ENCODE peak calls at places on chromosomes 12 and 14, in five cellular contexts. S, G, F, D and N are unnamed samples.

GRCh38 chr12:93203361-93203760 is 174.4 kb upstream of the NUDT4 start:
- DNase-seq in S (no peak), G (no peak), D (no peak), F (no peak), N (no peak)

GRCh38 chr12:82833461-82833860 is 146.8 kb downstream of the TMTC2 start:
- DNase-seq in G (no peak), F (no peak), D (no peak), S (no peak), N (no peak)

GRCh38 chr12:114430306-114430705 is 24.4 kb upstream of the TBX5 start:
- DNase-seq in F (peak), D (no peak), S (no peak), G (no peak), N (no peak)

GRCh38 chr14:31902002-31902401 is 175.1 kb upstream of the ARHGAP5 start:
- DNase-seq in S (no peak), D (no peak), F (no peak), G (no peak), N (no peak)

GRCh38 chr14:69429643-69430042 is 31.2 kb downstream of the SLC39A9 start:
- DNase-seq in F (no peak), G (no peak), D (no peak), S (no peak), N (no peak)

GRCh38 chr12:114440450-114441383 is 34.8 kb upstream of the TBX5 start:
- DNase-seq in F (no peak), S (no peak), D (peak), G (no peak), N (no peak)

GRCh38 chr12:70360218-70360617 is 5.9 kb upstream of the KCNMB4 start:
- DNase-seq in D (no peak), S (no peak), F (no peak), G (no peak), N (no peak)

GRCh38 chr14:99562848-99563748 is 40.9 kb downstream of the CCDC85C start:
- DNase-seq in S (peak), D (peak), G (peak), F (peak), N (no peak)

GRCh38 chr12:57545809-57546437 is 1.1 kb downstream of the DCTN2 start:
- DNase-seq in S (no peak), G (no peak), F (no peak), D (peak), N (no peak)

GRCh38 chr14:101834387-101835165 is 73.1 kb downstream of the PPP2R5C start:
- DNase-seq in F (peak), G (no peak), S (no peak), D (no peak), N (no peak)

GRCh38 chr12:30457621-30458289 is 237.9 kb downstream of the IPO8 start:
- DNase-seq in F (peak), G (peak), S (no peak), D (peak), N (no peak)

GRCh38 chr12:93884794-93885460 is 207.8 kb downstream of the CRADD start:
- DNase-seq in D (no peak), G (peak), F (no peak), S (no peak), N (no peak)

GRCh38 chr12:124923906-124924734 is 9.7 kb upstream of the UBC start:
- DNase-seq in D (peak), G (peak), S (no peak), F (peak), N (no peak)

GRCh38 chr12:29152223-29152868 is 3.3 kb downstream of the FAR2 start:
- DNase-seq in D (no peak), S (no peak), F (no peak), G (no peak), N (no peak)

GRCh38 chr12:32431025-32431424 is 31.7 kb downstream of the FGD4 start:
- DNase-seq in G (no peak), D (no peak), S (no peak), F (no peak), N (no peak)

GRCh38 chr12:64390275-64390851 is at the start of gene C12orf56:
- DNase-seq in S (no peak), D (peak), F (no peak), G (no peak), N (no peak)

GRCh38 chr14:38867561-38868150 is 235.4 kb downstream of the SEC23A start:
- DNase-seq in S (peak), D (peak), G (peak), F (peak), N (no peak)

GRCh38 chr12:46300906-46301305 is 32.1 kb upstream of the SLC38A1 start:
- DNase-seq in D (no peak), S (peak), G (peak), F (peak), N (no peak)

GRCh38 chr12:107277850-107278249 is 184.5 kb upstream of the CRY1 start:
- DNase-seq in G (peak), D (no peak), S (no peak), F (peak), N (no peak)

GRCh38 chr12:64744422-64745258 is 14.6 kb downstream of the GNS start:
- DNase-seq in S (no peak), F (peak), G (peak), D (no peak), N (no peak)

GRCh38 chr14:92199763-92200162 is 78.0 kb downstream of the CPSF2 start:
- DNase-seq in S (no peak), D (peak), F (no peak), G (no peak), N (no peak)

GRCh38 chr12:110563702-110564470 is 19.2 kb downstream of the PPTC7 start:
- DNase-seq in D (no peak), G (peak), F (peak), S (no peak), N (no peak)

GRCh38 chr12:71662861-71663560 is 637 bp downstream of the ZFC3H1 start:
- DNase-seq in F (peak), S (peak), G (peak), D (peak), N (no peak)

GRCh38 chr14:52391866-52392600 is 77.9 kb downstream of the PTGER2 start:
- DNase-seq in F (peak), S (no peak), G (peak), D (no peak), N (no peak)

GRCh38 chr14:97218336-97218712 is 421.1 kb downstream of the VRK1 start:
- DNase-seq in S (no peak), G (no peak), D (peak), F (no peak), N (no peak)

GRCh38 chr12:53695148-53696138 is 19.6 kb upstream of the ATP5MC2 start:
- DNase-seq in S (no peak), D (peak), G (peak), F (peak), N (no peak)

GRCh38 chr14:102071283-102071998 is 15.4 kb downstream of the HSP90AA1 start:
- DNase-seq in G (peak), F (peak), D (no peak), S (no peak), N (no peak)

GRCh38 chr12:48350249-48351021 is at the start of gene ZNF641:
- DNase-seq in F (peak), G (peak), S (peak), D (peak), N (peak)

GRCh38 chr14:68705741-68706283 is 87.1 kb downstream of the ZFP36L1 start:
- DNase-seq in F (no peak), S (no peak), D (no peak), G (no peak), N (no peak)

GRCh38 chr12:14955876-14956811 is 5.3 kb downstream of the ARHGDIB start:
- DNase-seq in G (no peak), D (no peak), S (no peak), F (no peak), N (no peak)

GRCh38 chr14:85573406-85573805 is 43.5 kb downstream of the FLRT2 start:
- DNase-seq in F (peak), G (no peak), S (no peak), D (no peak), N (no peak)

GRCh38 chr14:31752867-31753661 is 191.9 kb downstream of the NUBPL start:
- DNase-seq in G (no peak), D (no peak), F (no peak), S (no peak), N (no peak)

GRCh38 chr14:68695871-68696665 is 96.8 kb downstream of the ZFP36L1 start:
- DNase-seq in S (no peak), G (no peak), F (no peak), D (no peak), N (no peak)

GRCh38 chr12:67452119-67452805 is 183.1 kb downstream of the CAND1 start:
- DNase-seq in G (no peak), S (no peak), F (no peak), D (no peak), N (no peak)

GRCh38 chr12:67456281-67456918 is 187.2 kb downstream of the CAND1 start:
- DNase-seq in S (no peak), G (peak), F (peak), D (no peak), N (no peak)

GRCh38 chr12:67451206-67451605 is 182.0 kb downstream of the CAND1 start:
- DNase-seq in S (no peak), F (no peak), G (no peak), D (no peak), N (no peak)

GRCh38 chr12:67455236-67455635 is 186.1 kb downstream of the CAND1 start:
- DNase-seq in S (no peak), G (no peak), F (no peak), D (no peak), N (no peak)

DNA sequence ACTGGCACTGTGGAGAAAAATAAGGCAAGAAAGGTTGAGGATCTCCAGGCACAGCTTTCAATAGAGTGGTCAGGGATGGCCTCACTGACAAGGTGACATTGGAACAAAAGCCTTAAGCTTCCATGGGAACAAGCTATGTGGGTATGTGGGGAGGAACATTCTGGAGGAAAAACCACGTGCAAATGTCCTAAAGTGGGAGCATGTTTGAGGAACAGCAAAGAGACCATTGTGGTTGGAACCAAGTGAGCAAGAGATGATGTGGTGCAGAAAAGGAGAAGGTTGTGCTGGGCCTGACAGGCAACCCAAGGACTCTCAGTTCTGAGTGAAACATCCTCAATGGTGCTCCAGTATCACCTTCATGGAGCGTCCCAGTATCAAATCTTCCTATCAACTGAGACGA is 184.0 kb downstream of the CAND1 start:
- DNase-seq in F (no peak), D (no peak), S (no peak), G (no peak), N (no peak)
- H3K4me3 ChIP-seq in F (no peak), D (no peak), S (no peak), G (no peak), N (no peak)

DNA sequence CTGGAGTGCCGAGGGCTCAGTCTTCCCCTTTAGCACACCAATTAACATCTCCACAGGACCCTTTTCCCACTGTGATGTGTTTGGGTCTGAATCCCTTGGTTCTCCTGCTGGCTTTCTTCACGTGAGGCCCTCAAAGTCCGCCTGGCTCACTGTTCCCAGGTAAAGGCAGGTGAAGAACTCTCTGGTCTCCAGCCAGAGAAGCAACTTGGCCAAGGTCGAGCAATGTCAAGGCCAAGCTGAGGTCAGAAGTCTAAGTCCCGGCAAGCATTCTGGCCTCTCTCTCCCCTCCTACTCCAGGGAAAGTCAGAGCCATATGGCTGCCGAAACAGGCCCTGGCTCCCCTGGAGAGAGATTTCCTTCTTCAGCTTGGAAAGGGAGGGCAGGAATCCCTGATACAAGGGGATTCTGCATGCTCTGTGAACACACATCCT is 61.4 kb upstream of the ESRRB start:
- DNase-seq in S (no peak), G (no peak), F (no peak), D (peak), N (no peak)
- H3K4me3 ChIP-seq in S (no peak), G (no peak), F (no peak), D (peak), N (no peak)

GRCh38 chr14:79331820-79332219 is 879.5 kb downstream of the DIO2 start:
- DNase-seq in F (no peak), S (no peak), G (no peak), D (no peak), N (no peak)

GRCh38 chr14:79332504-79333197 is 878.7 kb downstream of the DIO2 start:
- DNase-seq in S (no peak), D (peak), G (peak), F (no peak), N (no peak)

GRCh38 chr14:79334272-79334671 is 877.0 kb downstream of the DIO2 start:
- DNase-seq in S (no peak), G (no peak), F (no peak), D (peak), N (no peak)

GRCh38 chr14:79328863-79329262 is 882.4 kb downstream of the DIO2 start:
- DNase-seq in S (no peak), D (no peak), F (peak), G (peak), N (no peak)

DNA sequence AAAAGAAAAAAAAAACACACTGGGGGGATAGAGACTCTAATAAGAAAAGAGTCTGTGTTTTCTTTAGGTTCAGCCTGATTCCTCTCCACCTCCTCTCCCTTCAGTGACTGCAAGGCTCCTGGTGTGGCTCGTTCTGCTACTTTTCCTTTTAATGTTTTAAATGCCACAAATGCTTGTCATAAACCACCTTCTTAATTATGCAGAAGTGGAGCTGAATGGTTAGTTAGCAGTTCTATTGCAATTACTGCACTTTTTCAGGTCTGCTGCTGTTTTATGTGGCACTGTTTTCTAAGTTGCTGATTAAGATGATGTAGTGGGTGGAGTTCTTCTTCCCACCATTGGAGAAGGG is 878.1 kb downstream of the DIO2 start:
- DNase-seq in F (no peak), G (no peak), D (no peak), S (no peak), N (no peak)
- H3K4me3 ChIP-seq in F (no peak), G (no peak), D (peak), S (no peak), N (no peak)

DNA sequence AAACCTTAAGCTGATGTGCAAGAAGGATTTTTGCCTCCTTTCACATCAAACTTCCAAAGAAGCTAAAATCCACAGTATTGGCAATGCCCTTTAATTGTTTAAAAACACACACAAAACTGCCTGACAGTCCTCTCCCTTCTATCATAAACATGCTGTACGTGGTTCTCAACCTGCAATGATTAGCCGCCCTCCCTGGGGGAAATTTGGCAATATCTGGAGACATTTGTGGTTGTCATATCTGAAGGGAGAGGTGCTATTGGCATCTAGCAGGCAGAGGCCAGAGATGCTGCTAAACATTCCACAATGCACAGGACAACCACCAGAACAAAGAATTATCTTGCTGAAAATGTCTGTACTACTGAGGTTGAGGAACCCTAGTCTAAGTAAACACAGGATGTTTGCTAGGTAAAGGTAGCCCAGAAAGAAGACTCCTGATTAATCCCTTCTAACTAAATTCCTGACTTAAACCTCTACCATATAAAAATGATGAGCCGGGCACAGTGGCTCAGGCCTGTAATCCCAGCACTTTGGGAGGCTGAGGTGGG is 1.2 kb downstream of the ACOT6 start:
- DNase-seq in G (no peak), F (no peak), D (no peak), S (no peak), N (no peak)
- H3K4me3 ChIP-seq in G (no peak), F (no peak), D (peak), S (peak), N (peak)

GRCh38 chr14:60514378-60515243 is 5.7 kb downstream of the SIX6 start:
- DNase-seq in G (no peak), D (peak), S (no peak), F (no peak), N (no peak)
- H3K4me3 ChIP-seq in G (peak), D (peak), S (peak), F (peak), N (peak)

GRCh38 chr12:123120452-123121166 is 30.3 kb downstream of the PITPNM2 start:
- DNase-seq in S (no peak), F (peak), G (no peak), D (no peak), N (no peak)
- H3K4me3 ChIP-seq in S (no peak), F (no peak), G (no peak), D (no peak), N (no peak)

GRCh38 chr12:127130506-127131100 is 1136.4 kb upstream of the TMEM132C start:
- DNase-seq in F (no peak), G (peak), D (no peak), S (no peak), N (no peak)

GRCh38 chr12:127125607-127126259 is 1141.2 kb upstream of the TMEM132C start:
- DNase-seq in G (peak), F (peak), D (no peak), S (no peak), N (no peak)

GRCh38 chr12:127127887-127128286 is 1139.1 kb upstream of the TMEM132C start:
- DNase-seq in F (no peak), G (no peak), S (no peak), D (no peak), N (no peak)

GRCh38 chr12:127121494-127122070 is 1145.4 kb upstream of the TMEM132C start:
- DNase-seq in S (no peak), F (no peak), G (no peak), D (no peak), N (no peak)

GRCh38 chr12:127126260-127126628 is 1140.7 kb upstream of the TMEM132C start:
- DNase-seq in G (no peak), D (no peak), F (no peak), S (no peak), N (no peak)
- H3K4me3 ChIP-seq in G (no peak), D (no peak), F (no peak), S (no peak), N (no peak)